ENCODE peak calls at places on chromosomes 13 and 19, in seven cellular contexts. R, F, L, U, P, G and W are unnamed samples.

GRCh38 chr13:108609353-108609752 is 20.1 kb upstream of the MYO16 start:
- DNase-seq in R (peak; percentile 42), F (no peak), L (peak; percentile 24), U (peak; percentile 37), P (no peak), G (peak; percentile 45), W (no peak)

GRCh38 chr19:9431475-9431874 is 3.9 kb downstream of the ZNF266 start:
- DNase-seq in R (peak; percentile 15), F (no peak), L (peak; percentile 65), U (no peak), P (peak; percentile 35), G (peak; percentile 39), W (peak; percentile 55)

GRCh38 chr13:76048675-76049396 is 412.7 kb downstream of the LMO7 start:
- DNase-seq in R (peak; percentile 13), F (no peak), L (peak; percentile 32), U (no peak), P (no peak), G (no peak), W (no peak)

GRCh38 chr19:45075215-45076028 is 856 bp downstream of the ZNF296 start:
- DNase-seq in R (peak; percentile 53), F (peak; percentile 64), L (peak; percentile 18), U (peak; percentile 54), P (peak; percentile 67), G (no peak), W (no peak)

GRCh38 chr19:5654931-5655330 is 25.4 kb downstream of the MICOS13 start:
- DNase-seq in R (no peak), F (no peak), L (no peak), U (no peak), P (no peak), G (no peak), W (no peak)

GRCh38 chr13:81458211-81458610 is 1117.3 kb upstream of the SPRY2 start:
- DNase-seq in R (no peak), F (no peak), L (no peak), U (no peak), P (no peak), G (no peak), W (no peak)

GRCh38 chr13:50693755-50694154 is 149.7 kb downstream of the DLEU7 start:
- DNase-seq in R (no peak), F (no peak), L (peak; percentile 17), U (no peak), P (peak; percentile 65), G (peak; percentile 80), W (no peak)

GRCh38 chr13:114311908-114312307 is 2.4 kb upstream of the CHAMP1 start:
- DNase-seq in R (no peak), F (no peak), L (no peak), U (no peak), P (no peak), G (no peak), W (no peak)

GRCh38 chr19:34482380-34483250 is 1.1 kb downstream of the WTIP start:
- DNase-seq in R (peak; percentile 39), F (no peak), L (peak; percentile 50), U (no peak), P (no peak), G (peak; percentile 54), W (no peak)

GRCh38 chr19:51689751-51690358 is 3.3 kb upstream of the SPACA6 start:
- DNase-seq in R (peak; percentile 41), F (no peak), L (peak; percentile 45), U (no peak), P (peak; percentile 53), G (peak; percentile 64), W (peak; percentile 67)

GRCh38 chr13:35470671-35471465 is 5.6 kb downstream of the MAB21L1 start:
- DNase-seq in R (peak; percentile 17), F (no peak), L (peak; percentile 78), U (no peak), P (peak; percentile 62), G (peak; percentile 11), W (peak; percentile 89)

GRCh38 chr19:58229255-58229639 is 533 bp downstream of the ZNF544 start:
- DNase-seq in R (peak; percentile 34), F (no peak), L (peak; percentile 17), U (no peak), P (no peak), G (peak; percentile 26), W (peak; percentile 53)

GRCh38 chr19:58021541-58022282 is 12.1 kb upstream of the ZSCAN1 start:
- DNase-seq in R (peak; percentile 72), F (peak; percentile 74), L (peak; percentile 53), U (no peak), P (no peak), G (peak; percentile 23), W (peak; percentile 70)

GRCh38 chr19:16228637-16229321 is 31.1 kb downstream of the AP1M1 start:
- DNase-seq in R (no peak), F (no peak), L (no peak), U (no peak), P (no peak), G (no peak), W (no peak)

GRCh38 chr13:109779876-109780516 is 6.4 kb downstream of the IRS2 start:
- DNase-seq in R (no peak), F (no peak), L (no peak), U (no peak), P (no peak), G (no peak), W (peak; percentile 37)

GRCh38 chr13:109781384-109782065 is 4.9 kb downstream of the IRS2 start:
- DNase-seq in R (no peak), F (no peak), L (no peak), U (no peak), P (no peak), G (no peak), W (no peak)

GRCh38 chr13:109782066-109782822 is 4.1 kb downstream of the IRS2 start:
- DNase-seq in R (no peak), F (peak; percentile 47), L (no peak), U (no peak), P (no peak), G (no peak), W (peak; percentile 49)

GRCh38 chr13:109779074-109779473 is 7.3 kb downstream of the IRS2 start:
- DNase-seq in R (no peak), F (peak; percentile 60), L (no peak), U (no peak), P (no peak), G (no peak), W (no peak)

DNA sequence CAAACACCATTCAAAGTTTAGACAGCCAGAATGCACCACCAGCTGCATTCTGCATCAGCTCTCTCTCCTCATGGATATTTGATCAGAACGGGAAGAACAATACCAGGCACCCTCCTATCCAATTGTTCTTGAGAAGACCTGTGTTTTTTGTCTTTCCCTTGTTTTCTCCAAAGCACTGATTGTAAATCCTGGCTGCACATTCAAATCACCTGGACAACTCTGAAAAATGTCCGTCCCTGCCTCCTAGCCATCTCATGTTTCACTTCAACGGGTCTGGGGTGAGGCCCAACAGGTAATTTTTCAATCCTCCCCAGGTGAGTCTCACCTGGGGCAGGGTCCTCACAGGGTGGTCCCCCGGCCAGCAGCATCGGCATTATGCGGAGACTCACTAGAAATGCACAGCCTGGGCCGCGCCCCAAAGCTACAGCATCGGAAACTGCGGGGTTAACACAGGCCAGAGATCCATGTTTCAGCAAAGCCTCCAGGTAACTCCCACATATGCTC is 5.5 kb downstream of the IRS2 start:
- DNase-seq in R (no peak), F (no peak), L (no peak), U (no peak), P (no peak), G (no peak), W (no peak)
- H3K36me3 ChIP-seq in R (peaks cover 7% of the 10 kb centered on the region), F (no peaks in the 10 kb centered on the region), L (no peaks in the 10 kb centered on the region), U (no peaks in the 10 kb centered on the region), P (peaks cover 31% of the 10 kb centered on the region), G (peaks cover 35% of the 10 kb centered on the region), W (peaks cover 14% of the 10 kb centered on the region)

GRCh38 chr19:1468274-1469199 is 10.5 kb downstream of the C19orf25 start:
- DNase-seq in R (peak; percentile 26), F (no peak), L (no peak), U (no peak), P (no peak), G (no peak), W (no peak)

GRCh38 chr19:1467512-1468273 is 11.3 kb downstream of the C19orf25 start:
- DNase-seq in R (no peak), F (no peak), L (no peak), U (no peak), P (no peak), G (no peak), W (no peak)

GRCh38 chr19:1469936-1470863 is 8.8 kb downstream of the C19orf25 start:
- DNase-seq in R (no peak), F (peak; percentile 79), L (peak; percentile 76), U (peak; percentile 42), P (peak; percentile 51), G (no peak), W (no peak)

GRCh38 chr19:1470864-1471513 is 8.0 kb downstream of the C19orf25 start:
- DNase-seq in R (no peak), F (no peak), L (peak; percentile 77), U (no peak), P (no peak), G (no peak), W (no peak)

DNA sequence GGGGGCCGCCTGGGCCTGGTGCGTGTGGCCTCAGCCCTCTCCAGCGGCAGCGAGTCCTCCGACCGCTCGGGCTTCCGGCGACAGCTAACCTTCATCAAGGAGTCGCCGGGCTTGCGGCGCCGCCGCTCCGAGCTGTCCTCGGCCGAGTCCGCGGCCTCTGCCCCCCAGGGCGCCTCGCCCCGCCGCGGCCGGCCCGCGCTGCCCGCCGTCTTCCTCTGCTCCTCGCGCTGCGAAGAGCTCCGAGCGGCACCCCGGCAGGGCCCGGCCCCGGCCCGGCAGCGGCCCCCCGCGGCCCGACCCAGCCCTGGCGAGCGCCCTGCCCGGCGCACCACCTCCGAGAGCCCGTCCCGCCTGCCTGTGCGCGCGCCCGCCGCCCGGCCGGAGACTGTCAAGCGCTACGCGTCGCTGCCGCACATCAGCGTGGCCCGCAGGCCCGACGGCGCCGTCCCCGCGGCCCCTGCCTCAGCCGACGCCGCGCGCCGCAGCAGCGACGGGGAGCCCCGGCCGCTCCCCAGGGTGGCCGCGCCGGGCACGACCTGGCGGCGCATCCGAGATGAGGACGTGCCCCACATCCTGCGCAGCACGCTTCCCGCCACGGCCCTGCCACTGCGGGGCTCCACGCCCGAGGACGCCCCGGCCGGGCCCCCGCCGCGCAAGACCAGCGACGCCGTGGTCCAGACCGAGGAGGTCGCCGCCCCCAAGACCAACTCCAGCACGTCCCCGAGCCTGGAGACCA is 9.6 kb downstream of the C19orf25 start:
- DNase-seq in R (no peak), F (no peak), L (no peak), U (no peak), P (no peak), G (no peak), W (no peak)
- H3K4me3 ChIP-seq in R (no peak overlapping the region), F (no peak overlapping the region), L (peak overlapping the region; percentile 57), U (peak overlapping the region; percentile 57), P (peak overlapping the region; percentile 75), G (peak overlapping the region; percentile 24), W (no peak overlapping the region)

DNA sequence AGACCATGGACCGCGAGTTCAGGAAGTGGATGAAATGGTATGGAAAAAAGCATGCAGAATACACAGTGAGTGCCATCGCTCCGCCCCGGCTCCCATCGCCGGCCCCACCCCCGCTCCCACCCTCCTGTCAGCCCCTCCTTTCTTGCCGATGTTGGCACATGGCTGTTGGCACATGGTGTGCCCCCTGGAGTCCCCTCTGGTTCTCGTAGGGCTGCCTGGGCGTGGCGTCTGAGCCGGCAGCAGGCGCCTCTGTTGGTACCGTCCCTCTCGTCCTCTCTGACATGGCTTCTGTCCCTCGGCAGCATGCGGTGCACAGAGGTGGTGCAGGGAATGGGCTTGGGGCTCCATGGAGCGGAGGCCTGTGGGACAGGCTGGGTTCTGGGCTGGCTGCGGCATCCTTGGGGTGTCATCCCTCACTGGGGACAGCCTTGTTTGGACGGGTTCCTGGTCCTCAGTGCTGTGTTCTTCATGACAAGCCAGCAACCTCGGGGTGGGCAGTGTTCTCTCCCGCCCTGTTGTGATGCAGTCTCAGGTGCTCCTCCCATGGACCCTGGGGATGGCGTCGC is 30.9 kb downstream of the DOT1L start:
- DNase-seq in R (no peak), F (no peak), L (no peak), U (no peak), P (no peak), G (no peak), W (no peak)
- H3K36me3 ChIP-seq in R (peaks cover 47% of the 10 kb centered on the region), F (peaks cover 8% of the 10 kb centered on the region), L (peaks cover 31% of the 10 kb centered on the region), U (peaks cover 19% of the 10 kb centered on the region), P (peaks cover 66% of the 10 kb centered on the region), G (peaks cover 98% of the 10 kb centered on the region), W (peaks cover 70% of the 10 kb centered on the region)

GRCh38 chr19:6800991-6801396 is 28.5 kb downstream of the VAV1 start:
- DNase-seq in R (no peak), F (no peak), L (no peak), U (peak; percentile 39), P (no peak), G (no peak), W (no peak)
- H3K4me3 ChIP-seq in R (no peak overlapping the region), F (peak overlapping the region; percentile 68), L (no peak overlapping the region), U (peak overlapping the region; percentile 62), P (peak overlapping the region; percentile 44), G (no peak overlapping the region), W (no peak overlapping the region)